ENCODE peak calls at places on chromosome 12, in ten cellular contexts. Z is transverse colon, K is fibroblast of pulmonary artery, Y is Panc1, J is fibroblast of the aortic adventitia, F is lung, B is suprapubic skin, E is kidney epithelial cell, A is heart left ventricle, C is mucosa of descending colon. U is an unnamed sample.

GRCh38 chr12:509494-509893 is 49.8 kb downstream of the B4GALNT3 start:
- DNase-seq in Y (no peak), E (peak), C (peak), B (no peak), A (no peak), Z (peak), F (peak), J (no peak), K (peak), U (no peak)

GRCh38 chr12:85575115-85576096 is 260.8 kb downstream of the RASSF9 start:
- DNase-seq in K (peak), A (peak), E (peak), J (peak), Z (peak), F (no peak), Y (peak), C (peak), B (no peak), U (peak)

GRCh38 chr12:22672951-22673350 is 48.0 kb downstream of the ETNK1 start:
- DNase-seq in C (no peak), Z (no peak), F (no peak), A (no peak), E (no peak), B (no peak), K (peak), Y (no peak), J (peak), U (no peak)

GRCh38 chr12:95857151-95857550 is 1.6 kb upstream of the SNRPF start:
- DNase-seq in B (no peak), A (no peak), C (no peak), Y (no peak), F (no peak), K (no peak), J (no peak), E (no peak), Z (no peak), U (no peak)

GRCh38 chr12:53929527-53929926 is 9.1 kb upstream of the HOXC13 start:
- DNase-seq in F (no peak), E (no peak), J (no peak), Y (no peak), B (no peak), C (no peak), Z (no peak), A (no peak), K (no peak), U (no peak)

GRCh38 chr12:19223695-19224094 is 94.2 kb downstream of the PLEKHA5 start:
- DNase-seq in Y (no peak), Z (no peak), F (no peak), A (no peak), E (no peak), K (peak), C (no peak), B (no peak), J (peak), U (no peak)

GRCh38 chr12:3962661-3963483 is 89.7 kb upstream of the PARP11 start:
- DNase-seq in B (no peak), K (no peak), C (peak), Z (no peak), Y (no peak), J (no peak), F (no peak), A (no peak), E (no peak), U (peak)

GRCh38 chr12:124525455-124525854 is 42.0 kb downstream of the NCOR2 start:
- DNase-seq in A (no peak), B (peak), E (no peak), K (no peak), F (no peak), Y (no peak), Z (no peak), C (no peak), J (no peak), U (no peak)

GRCh38 chr12:106247731-106248176 is at the start of gene CKAP4:
- DNase-seq in E (no peak), Y (no peak), Z (peak), K (peak), B (peak), C (peak), J (peak), A (peak), F (peak), U (peak)

GRCh38 chr12:65536876-65537661 is 258.6 kb downstream of the MSRB3 start:
- DNase-seq in K (peak), E (peak), F (peak), Z (peak), B (no peak), A (peak), J (peak), Y (peak), C (no peak), U (no peak)

GRCh38 chr12:11228268-11228879 is 41.1 kb downstream of the PRB3 start:
- DNase-seq in Z (peak), A (no peak), F (peak), C (peak), Y (peak), B (no peak), K (peak), J (peak), E (peak), U (peak)

GRCh38 chr12:32541754-32542374 is 137.2 kb upstream of the DNM1L start:
- DNase-seq in Z (no peak), E (no peak), K (peak), Y (no peak), A (no peak), B (no peak), J (peak), F (no peak), C (no peak), U (no peak)

GRCh38 chr12:109098142-109098652 is 800 bp downstream of the UNG start:
- DNase-seq in A (peak), J (peak), F (peak), C (peak), E (no peak), K (peak), Z (peak), Y (no peak), B (no peak), U (no peak)

GRCh38 chr12:45303955-45304354 is 88.1 kb downstream of the ANO6 start:
- DNase-seq in F (no peak), Y (no peak), K (peak), J (no peak), A (no peak), E (no peak), Z (no peak), B (no peak), C (no peak), U (no peak)

GRCh38 chr12:12721251-12721689 is 4.1 kb downstream of the CDKN1B start:
- DNase-seq in Y (no peak), Z (peak), C (peak), J (peak), K (no peak), A (no peak), F (no peak), E (no peak), B (no peak), U (no peak)

GRCh38 chr12:101931498-101932326 is 54.3 kb downstream of the DRAM1 start:
- DNase-seq in A (no peak), E (no peak), C (no peak), Y (no peak), K (no peak), J (no peak), Z (no peak), F (no peak), B (no peak), U (no peak)

GRCh38 chr12:80681287-80681686 is 26.1 kb upstream of the MYF6 start:
- DNase-seq in E (no peak), C (no peak), B (no peak), K (no peak), Z (no peak), J (no peak), F (no peak), Y (no peak), A (no peak), U (no peak)

GRCh38 chr12:13094349-13094748 is 9.1 kb downstream of the GSG1 start:
- DNase-seq in F (no peak), K (peak), E (no peak), Z (no peak), J (peak), A (no peak), C (no peak), B (no peak), Y (no peak), U (no peak)

GRCh38 chr12:92244036-92244435 is 98.4 kb upstream of the BTG1 start:
- DNase-seq in B (no peak), Y (no peak), J (peak), K (peak), F (no peak), A (peak), Z (no peak), E (no peak), C (peak), U (no peak)

GRCh38 chr12:60148831-60149230 is 553.0 kb downstream of the SLC16A7 start:
- DNase-seq in B (no peak), Z (no peak), F (no peak), J (peak), A (no peak), K (peak), Y (no peak), E (peak), C (no peak), U (no peak)

GRCh38 chr12:124595444-124595843 is 28.0 kb upstream of the NCOR2 start:
- DNase-seq in A (no peak), Y (no peak), C (no peak), E (no peak), F (no peak), Z (no peak), K (no peak), B (no peak), J (no peak), U (no peak)

GRCh38 chr12:39803151-39803550 is 183.5 kb upstream of the ABCD2 start:
- DNase-seq in Y (no peak), E (no peak), B (no peak), K (no peak), C (no peak), J (no peak), Z (no peak), F (no peak), A (no peak), U (no peak)

GRCh38 chr12:107125833-107126232 is 32.5 kb upstream of the CRY1 start:
- DNase-seq in K (no peak), Z (no peak), A (no peak), C (no peak), Y (no peak), F (no peak), B (no peak), E (no peak), J (no peak), U (no peak)

GRCh38 chr12:98870521-98870920 is 225.4 kb downstream of the APAF1 start:
- DNase-seq in K (no peak), B (no peak), A (no peak), E (no peak), Y (no peak), Z (no peak), C (no peak), J (no peak), F (no peak), U (no peak)

GRCh38 chr12:53938276-53939140 is at the start of gene HOXC13:
- DNase-seq in E (no peak), Z (no peak), A (no peak), K (peak), C (peak), J (peak), Y (peak), B (peak), F (no peak), U (peak)

GRCh38 chr12:44829045-44829444 is 47.1 kb downstream of the NELL2 start:
- DNase-seq in K (no peak), F (no peak), A (no peak), Z (no peak), E (no peak), B (no peak), J (no peak), C (no peak), Y (no peak), U (no peak)

GRCh38 chr12:9700606-9700956 is 31.1 kb downstream of the CLEC2D start:
- DNase-seq in Y (no peak), E (no peak), C (no peak), K (no peak), A (no peak), Z (no peak), B (no peak), F (no peak), J (no peak), U (no peak)

GRCh38 chr12:31361730-31362114 is 35.8 kb upstream of the SINHCAF start:
- DNase-seq in A (no peak), F (no peak), J (no peak), B (no peak), K (no peak), Y (no peak), E (no peak), C (no peak), Z (no peak), U (no peak)

GRCh38 chr12:46388427-46388992 is 15.9 kb upstream of the SLC38A2 start:
- DNase-seq in J (peak), K (peak), F (no peak), A (no peak), B (no peak), Y (no peak), E (no peak), C (no peak), Z (no peak), U (no peak)

GRCh38 chr12:76375470-76375869 is 27.3 kb upstream of the BBS10 start:
- DNase-seq in B (no peak), C (no peak), A (no peak), K (no peak), Y (no peak), J (no peak), E (peak), F (no peak), Z (no peak), U (no peak)

GRCh38 chr12:111330800-111331752 is 37.8 kb downstream of the PHETA1 start:
- DNase-seq in C (peak), Z (no peak), K (peak), A (no peak), J (peak), F (no peak), B (no peak), Y (peak), E (peak), U (peak)

GRCh38 chr12:111328138-111328537 is 40.8 kb downstream of the PHETA1 start:
- DNase-seq in C (no peak), F (no peak), A (no peak), Y (no peak), J (no peak), E (no peak), B (no peak), K (no peak), Z (no peak), U (no peak)

GRCh38 chr12:111322336-111323250 is 46.3 kb downstream of the PHETA1 start:
- DNase-seq in C (no peak), Y (no peak), Z (no peak), F (no peak), E (no peak), J (no peak), A (no peak), K (no peak), B (no peak), U (no peak)

DNA sequence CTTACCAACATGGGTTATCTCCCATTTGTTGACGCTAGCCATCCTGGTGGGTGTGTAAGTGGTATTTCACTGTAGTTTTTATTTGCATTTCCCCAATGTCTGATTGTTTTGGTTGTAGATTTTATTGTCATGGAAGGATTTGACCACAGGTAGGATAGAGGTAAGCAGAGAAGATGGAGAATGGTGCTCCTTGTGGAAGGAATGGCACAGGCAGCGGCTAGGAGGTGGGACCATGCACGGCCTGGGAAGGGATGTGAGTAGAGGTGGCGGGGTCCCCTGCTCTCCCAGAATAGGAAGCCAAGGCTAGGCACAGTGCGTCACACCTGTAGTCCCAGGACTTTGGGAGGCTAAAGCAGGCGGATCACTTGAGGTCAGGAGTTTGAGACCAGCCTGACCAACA is 41.4 kb downstream of the PHETA1 start:
- DNase-seq in E (no peak), F (no peak), J (no peak), K (no peak), A (no peak), Z (no peak), C (no peak), Y (no peak), B (no peak), U (no peak)
- TF ChIP-seq CTCF in E (no peak), F (no peak), J (no peak), K (no peak), A (no peak), Z (no peak), C (no peak), Y (no peak), B (no peak), U (peak)

GRCh38 chr12:113242560-113242959 is 21.3 kb downstream of the TPCN1 start:
- DNase-seq in Y (no peak), Z (no peak), B (peak), C (no peak), K (no peak), A (no peak), E (no peak), F (no peak), J (no peak), U (no peak)

GRCh38 chr12:113239811-113240331 is 18.6 kb downstream of the TPCN1 start:
- DNase-seq in E (no peak), J (no peak), K (no peak), Y (no peak), B (peak), Z (peak), C (peak), A (no peak), F (no peak), U (peak)

GRCh38 chr12:113242018-113242418 is 20.8 kb downstream of the TPCN1 start:
- DNase-seq in Z (peak), C (peak), J (no peak), F (peak), Y (peak), B (peak), A (no peak), E (peak), K (no peak), U (no peak)

GRCh38 chr12:113240395-113240794 is 19.1 kb downstream of the TPCN1 start:
- DNase-seq in F (no peak), Z (no peak), B (no peak), J (no peak), C (no peak), E (no peak), A (no peak), K (no peak), Y (no peak), U (no peak)

GRCh38 chr12:113241191-113242017 is 20.1 kb downstream of the TPCN1 start:
- DNase-seq in J (peak), E (peak), Z (peak), A (no peak), C (peak), Y (peak), F (no peak), K (peak), B (peak), U (peak)
- H3K4me3 ChIP-seq in J (no peak), E (no peak), Z (no peak), A (no peak), C (no peak), Y (peak), F (no peak), K (no peak), B (no peak), U (no peak)

DNA sequence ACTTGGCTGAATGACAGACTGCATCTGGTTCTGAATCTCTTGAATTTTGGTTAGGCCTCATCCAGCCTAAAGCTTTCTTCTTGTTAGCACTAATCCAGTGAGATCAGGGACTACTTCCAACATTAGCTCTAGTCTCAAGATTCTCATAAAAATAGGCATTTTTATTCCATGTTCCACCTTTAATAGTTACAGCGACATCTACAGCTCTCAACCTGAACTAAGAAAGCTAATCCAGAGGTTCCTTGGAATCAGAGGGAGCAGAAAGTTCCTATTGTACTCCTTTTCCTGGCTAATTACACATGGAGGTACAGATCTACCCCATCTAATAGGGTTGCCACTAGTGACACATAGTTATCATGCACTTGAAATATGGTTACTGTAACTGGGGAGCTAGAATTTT is 391.9 kb downstream of the RMST start:
- DNase-seq in Z (no peak), F (no peak), B (no peak), J (no peak), Y (no peak), E (no peak), C (no peak), K (no peak), A (no peak), U (no peak)
- TF ChIP-seq CTCF in Z (no peak), F (no peak), B (no peak), J (no peak), Y (no peak), E (no peak), C (no peak), K (no peak), A (no peak), U (no peak)

GRCh38 chr12:47772094-47772660 is 861 bp upstream of the SLC48A1 start:
- DNase-seq in K (no peak), A (no peak), J (no peak), C (no peak), F (no peak), E (no peak), Y (no peak), B (no peak), Z (no peak), U (no peak)
- H3K4me3 ChIP-seq in K (no peak), A (no peak), J (no peak), C (no peak), F (no peak), E (no peak), Y (peak), B (peak), Z (no peak), U (peak)

GRCh38 chr12:57816001-57816854 is 2.3 kb downstream of the AVIL start:
- DNase-seq in K (no peak), Z (no peak), B (no peak), E (no peak), F (no peak), Y (no peak), J (no peak), C (no peak), A (no peak), U (no peak)

GRCh38 chr12:57817261-57817989 is 1.1 kb downstream of the AVIL start:
- DNase-seq in Y (no peak), K (no peak), J (no peak), E (no peak), Z (peak), C (no peak), B (no peak), F (no peak), A (no peak), U (no peak)

GRCh38 chr12:57816855-57817151 is 1.7 kb downstream of the AVIL start:
- DNase-seq in B (no peak), J (peak), Y (no peak), F (peak), K (peak), Z (peak), E (no peak), C (no peak), A (peak), U (no peak)

GRCh38 chr12:57813971-57814771 is 4.4 kb downstream of the AVIL start:
- DNase-seq in A (no peak), J (peak), B (no peak), F (no peak), E (no peak), Y (no peak), K (peak), Z (no peak), C (no peak), U (no peak)

DNA sequence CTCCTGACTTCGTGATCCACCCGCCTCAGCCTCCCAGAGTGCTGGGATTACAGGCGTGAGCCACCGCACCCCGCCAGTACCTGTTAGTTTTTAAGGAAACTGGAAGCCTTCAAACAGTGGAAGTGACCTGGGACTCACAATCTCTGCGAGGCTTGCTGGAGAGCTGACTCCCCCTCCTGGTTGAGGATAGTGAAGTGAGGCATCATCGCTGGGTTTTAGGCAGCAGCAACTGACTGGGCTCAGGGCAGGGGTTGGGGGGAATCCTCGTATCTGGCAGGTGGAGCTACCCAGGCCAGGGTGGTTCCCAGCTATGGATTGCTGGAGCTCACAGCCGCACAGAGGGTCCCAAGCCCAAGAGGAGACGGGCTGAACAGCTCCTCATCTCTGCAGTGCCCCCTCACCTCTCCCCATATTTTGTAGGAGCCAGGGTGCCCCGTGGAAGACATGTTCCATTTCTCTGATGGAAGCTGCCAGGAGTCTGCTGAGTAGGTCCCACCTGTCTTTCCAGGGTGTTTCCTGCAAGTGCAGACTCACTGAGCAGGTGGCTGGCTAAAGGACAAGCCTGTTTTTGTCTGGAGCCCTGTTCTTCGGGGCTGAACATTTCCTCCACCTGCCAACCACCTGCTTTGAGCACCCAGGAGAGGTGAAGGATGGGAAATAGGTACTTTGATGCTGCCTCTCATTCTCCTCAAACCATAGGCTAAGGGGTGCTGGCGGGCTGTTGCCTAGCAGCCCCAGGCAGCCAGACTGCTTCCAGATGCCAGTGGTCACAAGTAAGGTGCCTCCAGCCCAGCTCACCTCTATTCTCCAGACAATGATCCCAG is 3.1 kb downstream of the AVIL start:
- DNase-seq in Y (no peak), Z (no peak), F (no peak), J (no peak), B (no peak), K (no peak), A (no peak), E (no peak), C (no peak), U (no peak)
- TF ChIP-seq CTCF in Y (no peak), Z (no peak), F (no peak), J (peak), B (no peak), K (peak), A (no peak), E (no peak), C (no peak), U (peak)

U was measured in Caco-2.